ENCODE peak calls at places on chromosomes 1 and 21, in four cellular contexts. One of them, this sample, is unnamed.
A peak's percentile ranks its signal among the peaks of the same experiment; 100 is the strongest.

GRCh38 chr1:223609066-223609465 is 56.4 kb downstream of the CAPN8 start:
- DNase-seq in body of pancreas: no peak
- DNase-seq in endothelial cell: no peak
- DNase-seq in fibroblast of the aortic adventitia: no peak
- DNase-seq in this sample: no peak

GRCh38 chr1:109739738-109740614 is 862 bp downstream of the GSTM3 start:
- DNase-seq in fibroblast of the aortic adventitia: peak; percentile 68
- DNase-seq in endothelial cell: peak; percentile 60
- DNase-seq in body of pancreas: peak; percentile 87
- DNase-seq in this sample: peak; percentile 76

GRCh38 chr1:145847827-145848226 is 2.4 kb downstream of the NUDT17 start:
- DNase-seq in fibroblast of the aortic adventitia: no peak
- DNase-seq in body of pancreas: no peak
- DNase-seq in endothelial cell: no peak
- DNase-seq in this sample: no peak

GRCh38 chr1:165114022-165114888 is 242.3 kb downstream of the LMX1A start:
- DNase-seq in fibroblast of the aortic adventitia: peak; percentile 64
- DNase-seq in endothelial cell: peak; percentile 61
- DNase-seq in body of pancreas: peak; percentile 49
- DNase-seq in this sample: peak; percentile 70

GRCh38 chr1:99682291-99682751 is 36.4 kb downstream of the PALMD start:
- DNase-seq in fibroblast of the aortic adventitia: peak; percentile 48
- DNase-seq in endothelial cell: no peak
- DNase-seq in body of pancreas: no peak
- DNase-seq in this sample: no peak

GRCh38 chr1:52904590-52905375 is 16.8 kb downstream of the ECHDC2 start:
- DNase-seq in body of pancreas: peak; percentile 27
- DNase-seq in endothelial cell: peak; percentile 63
- DNase-seq in fibroblast of the aortic adventitia: peak; percentile 31
- DNase-seq in this sample: peak; percentile 52

GRCh38 chr1:115062542-115063004 is 26.7 kb downstream of the TSPAN2 start:
- DNase-seq in fibroblast of the aortic adventitia: peak; percentile 30
- DNase-seq in body of pancreas: peak; percentile 23
- DNase-seq in endothelial cell: no peak
- DNase-seq in this sample: peak; percentile 83

GRCh38 chr1:175894543-175894942 is 151.1 kb upstream of the TNR start:
- DNase-seq in endothelial cell: no peak
- DNase-seq in fibroblast of the aortic adventitia: no peak
- DNase-seq in body of pancreas: no peak
- DNase-seq in this sample: no peak

GRCh38 chr1:75861831-75862230 is 65.1 kb downstream of the MSH4 start:
- DNase-seq in fibroblast of the aortic adventitia: no peak
- DNase-seq in endothelial cell: no peak
- DNase-seq in body of pancreas: no peak
- DNase-seq in this sample: no peak

GRCh38 chr21:34199121-34199910 is 125.9 kb downstream of the MRPS6 start:
- DNase-seq in fibroblast of the aortic adventitia: no peak
- DNase-seq in endothelial cell: no peak
- DNase-seq in body of pancreas: no peak
- DNase-seq in this sample: no peak

GRCh38 chr1:110756506-110756905 is 81.8 kb upstream of the KCNA3 start:
- DNase-seq in body of pancreas: no peak
- DNase-seq in endothelial cell: no peak
- DNase-seq in fibroblast of the aortic adventitia: no peak
- DNase-seq in this sample: no peak

GRCh38 chr1:172898866-172899265 is 151.9 kb downstream of the TNFSF18 start:
- DNase-seq in endothelial cell: no peak
- DNase-seq in fibroblast of the aortic adventitia: peak; percentile 45
- DNase-seq in body of pancreas: no peak
- DNase-seq in this sample: no peak

GRCh38 chr1:7341145-7341900 is 429.8 kb upstream of the VAMP3 start:
- DNase-seq in fibroblast of the aortic adventitia: peak; percentile 56
- DNase-seq in endothelial cell: no peak
- DNase-seq in body of pancreas: no peak
- DNase-seq in this sample: no peak

GRCh38 chr1:3836421-3836820 is 20.6 kb downstream of the CEP104 start:
- DNase-seq in fibroblast of the aortic adventitia: no peak
- DNase-seq in body of pancreas: no peak
- DNase-seq in endothelial cell: no peak
- DNase-seq in this sample: no peak

GRCh38 chr1:150516050-150516591 is 569 bp downstream of the FALEC start:
- DNase-seq in body of pancreas: no peak
- DNase-seq in fibroblast of the aortic adventitia: peak; percentile 49
- DNase-seq in endothelial cell: no peak
- DNase-seq in this sample: peak; percentile 20

GRCh38 chr1:239308701-239309333 is 77.6 kb upstream of the CHRM3 start:
- DNase-seq in body of pancreas: peak; percentile 75
- DNase-seq in endothelial cell: peak; percentile 55
- DNase-seq in fibroblast of the aortic adventitia: no peak
- DNase-seq in this sample: peak; percentile 7

GRCh38 chr1:52122424-52122823 is 19.5 kb upstream of the ZFYVE9 start:
- DNase-seq in endothelial cell: no peak
- DNase-seq in fibroblast of the aortic adventitia: no peak
- DNase-seq in body of pancreas: peak; percentile 29
- DNase-seq in this sample: no peak

GRCh38 chr1:56180806-56181205 is 398.6 kb downstream of the PLPP3 start:
- DNase-seq in endothelial cell: no peak
- DNase-seq in fibroblast of the aortic adventitia: peak; percentile 52
- DNase-seq in body of pancreas: no peak
- DNase-seq in this sample: no peak

GRCh38 chr1:184945034-184945433 is 29.3 kb downstream of the NIBAN1 start:
- DNase-seq in endothelial cell: no peak
- DNase-seq in fibroblast of the aortic adventitia: peak; percentile 48
- DNase-seq in body of pancreas: no peak
- DNase-seq in this sample: no peak

DNA sequence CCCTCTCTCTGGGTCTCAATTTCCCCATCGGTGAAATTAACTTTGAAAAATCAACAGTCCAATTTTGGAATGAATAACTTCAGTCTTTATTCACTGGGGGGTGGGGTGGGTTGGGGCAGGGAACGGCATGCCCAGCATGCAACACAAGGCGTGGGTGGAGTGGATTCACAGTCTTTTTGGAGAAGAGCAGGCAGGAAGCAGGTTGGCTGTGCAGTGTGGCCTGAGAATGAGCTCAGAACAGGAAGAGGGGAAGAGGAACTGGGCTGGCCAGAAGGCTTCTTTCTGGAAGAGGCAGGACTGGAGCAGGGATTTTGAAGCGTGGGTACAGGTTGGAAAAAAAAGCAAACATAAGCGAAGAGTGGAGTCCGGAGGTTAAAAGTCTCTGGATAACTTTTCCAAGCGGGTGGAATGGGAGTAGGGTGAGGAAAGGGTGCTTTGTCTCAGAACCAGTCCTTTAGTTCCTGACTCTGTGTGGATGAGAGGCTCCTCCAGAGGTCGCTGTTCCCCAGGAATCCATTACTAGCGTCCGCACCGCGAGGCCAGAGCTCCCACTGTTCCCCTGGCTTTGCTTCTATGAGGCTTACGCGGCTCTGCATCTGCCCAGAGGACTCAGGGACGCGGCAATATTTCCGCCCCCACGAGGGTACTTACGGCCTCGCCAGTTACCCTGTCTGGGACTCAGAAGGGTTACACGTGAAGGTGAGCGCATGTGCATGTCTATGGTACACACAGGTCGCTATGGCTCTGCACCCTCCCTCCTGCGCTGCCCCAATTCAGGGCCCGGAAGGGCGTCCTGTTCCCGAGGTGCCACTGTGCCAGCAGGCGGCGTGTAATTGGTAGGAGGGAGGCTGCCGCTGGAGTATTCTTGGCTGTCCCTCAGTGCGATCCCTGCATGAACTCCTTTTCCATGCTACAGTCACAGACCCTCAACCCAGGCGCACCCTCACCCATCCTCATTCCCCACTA is 5.5 kb upstream of the FOXD2 start:
- DNase-seq in fibroblast of the aortic adventitia: peak; percentile 86
- DNase-seq in body of pancreas: peak; percentile 85
- DNase-seq in endothelial cell: peak; percentile 87
- DNase-seq in this sample: no peak
- TF ChIP-seq CTCF in fibroblast of the aortic adventitia: peak; percentile 91
- TF ChIP-seq CTCF in body of pancreas: peak; percentile 79
- TF ChIP-seq CTCF in endothelial cell: peak; percentile 72
- TF ChIP-seq CTCF in this sample: no peak

GRCh38 chr21:17461582-17461981 is 51.3 kb upstream of the CXADR start:
- DNase-seq in body of pancreas: no peak
- DNase-seq in endothelial cell: no peak
- DNase-seq in fibroblast of the aortic adventitia: no peak
- DNase-seq in this sample: peak; percentile 7

GRCh38 chr21:17462276-17462981 is 50.4 kb upstream of the CXADR start:
- DNase-seq in body of pancreas: peak; percentile 88
- DNase-seq in fibroblast of the aortic adventitia: peak; percentile 52
- DNase-seq in endothelial cell: no peak
- DNase-seq in this sample: peak; percentile 59

GRCh38 chr21:17463441-17463840 is 49.4 kb upstream of the CXADR start:
- DNase-seq in body of pancreas: no peak
- DNase-seq in endothelial cell: no peak
- DNase-seq in fibroblast of the aortic adventitia: peak; percentile 94
- DNase-seq in this sample: no peak

GRCh38 chr21:17460094-17460493 is 52.7 kb upstream of the CXADR start:
- DNase-seq in endothelial cell: no peak
- DNase-seq in body of pancreas: no peak
- DNase-seq in fibroblast of the aortic adventitia: no peak
- DNase-seq in this sample: no peak

DNA sequence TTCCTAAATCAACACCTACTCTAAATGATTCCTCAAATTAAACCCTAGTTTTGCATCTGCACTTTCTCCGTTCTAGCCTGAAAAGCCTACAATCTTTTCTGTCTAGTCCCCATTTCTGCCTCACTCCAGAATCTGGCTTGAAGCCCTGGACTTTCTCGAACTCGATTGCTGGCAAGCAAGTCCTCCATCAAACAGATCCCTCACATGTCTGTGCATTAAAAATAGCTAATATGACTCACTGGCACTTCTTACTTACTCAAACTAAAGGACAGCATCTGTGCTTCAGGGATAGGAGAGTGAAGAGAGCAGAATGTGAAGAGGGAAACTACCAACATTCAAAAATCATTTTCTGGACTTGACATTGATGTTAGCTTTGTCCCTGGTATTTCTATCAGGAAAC is 51.8 kb upstream of the CXADR start:
- DNase-seq in body of pancreas: no peak
- DNase-seq in fibroblast of the aortic adventitia: peak; percentile 91
- DNase-seq in endothelial cell: no peak
- DNase-seq in this sample: no peak
- TF ChIP-seq CTCF in body of pancreas: no peak
- TF ChIP-seq CTCF in fibroblast of the aortic adventitia: no peak
- TF ChIP-seq CTCF in endothelial cell: no peak
- TF ChIP-seq CTCF in this sample: no peak

DNA sequence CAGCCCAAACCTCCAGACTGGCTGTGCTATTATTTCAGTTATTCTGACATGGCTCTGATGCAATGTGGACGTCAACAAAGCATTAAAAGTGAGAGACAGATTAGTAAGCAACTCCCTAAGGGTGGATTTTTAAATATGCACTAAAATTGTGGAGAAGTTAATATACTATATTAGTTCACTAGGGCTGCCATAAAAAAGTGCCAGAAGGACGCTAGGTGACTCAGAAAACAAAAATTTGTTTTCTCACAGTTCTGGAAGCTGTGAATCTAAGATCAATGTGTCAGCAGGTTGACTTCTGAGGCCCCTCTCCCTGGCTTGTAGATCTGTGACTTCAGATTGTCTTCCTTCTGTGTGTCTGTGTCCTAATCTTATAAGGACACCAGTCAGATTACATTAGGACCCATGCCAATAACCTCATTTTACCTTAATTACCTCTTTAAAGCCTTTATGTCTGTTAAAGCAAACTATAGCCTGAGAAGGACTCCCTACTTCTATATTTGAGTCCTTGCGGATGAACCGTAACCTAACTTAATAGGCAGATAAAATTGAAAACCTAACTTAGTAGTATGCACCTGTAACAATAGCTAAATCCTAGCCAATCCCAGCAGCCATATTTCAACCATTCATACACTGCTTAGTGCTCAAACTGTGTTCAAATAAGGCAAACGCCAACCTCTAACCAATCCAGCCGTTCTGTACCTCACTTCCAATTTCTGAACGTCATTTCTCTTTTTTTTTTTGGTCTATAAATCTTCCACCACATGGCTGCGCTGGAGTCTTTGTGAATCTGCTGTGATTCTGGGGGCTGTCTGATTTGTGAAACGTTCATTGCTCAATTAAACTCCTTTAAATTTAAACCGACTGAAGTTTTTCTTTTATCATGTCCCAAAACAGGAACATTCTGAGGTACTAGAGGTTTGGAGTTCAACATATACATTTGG is 65.9 kb upstream of the BACH1 start:
- DNase-seq in endothelial cell: no peak
- DNase-seq in body of pancreas: no peak
- DNase-seq in fibroblast of the aortic adventitia: peak; percentile 61
- DNase-seq in this sample: no peak
- TF ChIP-seq CTCF in endothelial cell: no peak
- TF ChIP-seq CTCF in body of pancreas: no peak
- TF ChIP-seq CTCF in fibroblast of the aortic adventitia: no peak
- TF ChIP-seq CTCF in this sample: no peak

GRCh38 chr1:59568158-59568935 is 246.4 kb upstream of the HOOK1 start:
- DNase-seq in endothelial cell: no peak
- DNase-seq in body of pancreas: no peak
- DNase-seq in fibroblast of the aortic adventitia: peak; percentile 27
- DNase-seq in this sample: no peak
- TF ChIP-seq CTCF in endothelial cell: no peak
- TF ChIP-seq CTCF in body of pancreas: no peak
- TF ChIP-seq CTCF in fibroblast of the aortic adventitia: no peak
- TF ChIP-seq CTCF in this sample: no peak

GRCh38 chr1:10854856-10855459 is 58.5 kb upstream of the CASZ1 start:
- DNase-seq in body of pancreas: no peak
- DNase-seq in fibroblast of the aortic adventitia: no peak
- DNase-seq in endothelial cell: no peak
- DNase-seq in this sample: no peak

GRCh38 chr1:10852018-10852417 is 55.6 kb upstream of the CASZ1 start:
- DNase-seq in fibroblast of the aortic adventitia: no peak
- DNase-seq in endothelial cell: no peak
- DNase-seq in body of pancreas: no peak
- DNase-seq in this sample: no peak

GRCh38 chr1:10852998-10853520 is 56.6 kb upstream of the CASZ1 start:
- DNase-seq in fibroblast of the aortic adventitia: no peak
- DNase-seq in endothelial cell: no peak
- DNase-seq in body of pancreas: no peak
- DNase-seq in this sample: no peak

GRCh38 chr1:10852486-10852885 is 56.0 kb upstream of the CASZ1 start:
- DNase-seq in body of pancreas: no peak
- DNase-seq in endothelial cell: no peak
- DNase-seq in fibroblast of the aortic adventitia: peak; percentile 9
- DNase-seq in this sample: no peak

DNA sequence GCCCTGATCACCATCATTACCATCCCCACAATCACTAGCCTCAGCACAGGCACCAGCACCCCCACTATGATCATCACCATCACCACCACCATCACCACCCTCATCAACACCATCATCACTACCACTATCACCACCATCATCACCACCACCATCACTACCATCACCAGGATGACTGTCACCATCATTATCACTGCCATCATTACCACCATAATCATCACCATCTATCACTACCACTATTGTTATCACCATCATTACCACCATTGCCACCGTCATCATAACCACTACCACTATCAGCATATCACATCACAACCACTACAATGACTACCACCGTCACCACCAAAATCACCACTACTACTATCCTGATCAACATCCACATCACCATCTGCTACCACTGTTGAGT is 57.3 kb upstream of the CASZ1 start:
- DNase-seq in fibroblast of the aortic adventitia: no peak
- DNase-seq in body of pancreas: no peak
- DNase-seq in endothelial cell: no peak
- DNase-seq in this sample: no peak
- TF ChIP-seq CTCF in fibroblast of the aortic adventitia: no peak
- TF ChIP-seq CTCF in body of pancreas: no peak
- TF ChIP-seq CTCF in endothelial cell: no peak
- TF ChIP-seq CTCF in this sample: no peak

This sample was measured in Calu3.